ENCODE peak calls at places on chromosome 2, in nine cellular contexts. One of them, this sample, is unnamed.
A peak's percentile ranks its signal among the peaks of the same experiment; 100 is the strongest.

GRCh38 chr2:45265336-45265735 is 256.1 kb upstream of the SIX2 start:
- DNase-seq in dermis blood vessel endothelial cell: no peak
- DNase-seq in substantia nigra: no peak
- DNase-seq in LHCN-M2: no peak
- DNase-seq in GM23338: no peak
- DNase-seq in astrocyte of the spinal cord: no peak
- DNase-seq in coronary artery: no peak
- DNase-seq in GOT3: no peak
- DNase-seq in A549: no peak
- DNase-seq in this sample: no peak

GRCh38 chr2:127641846-127642510 is 4.0 kb upstream of the GPR17 start:
- DNase-seq in dermis blood vessel endothelial cell: no peak
- DNase-seq in substantia nigra: no peak
- DNase-seq in LHCN-M2: no peak
- DNase-seq in GM23338: no peak
- DNase-seq in astrocyte of the spinal cord: no peak
- DNase-seq in coronary artery: no peak
- DNase-seq in GOT3: no peak
- DNase-seq in A549: no peak
- DNase-seq in this sample: no peak

GRCh38 chr2:23700627-23701026 is 226.3 kb downstream of the ATAD2B start:
- DNase-seq in dermis blood vessel endothelial cell: no peak
- DNase-seq in substantia nigra: no peak
- DNase-seq in LHCN-M2: no peak
- DNase-seq in GM23338: no peak
- DNase-seq in astrocyte of the spinal cord: no peak
- DNase-seq in coronary artery: peak; percentile 38
- DNase-seq in GOT3: no peak
- DNase-seq in A549: no peak
- DNase-seq in this sample: no peak

GRCh38 chr2:174546519-174547506 is 50.8 kb downstream of the WIPF1 start:
- DNase-seq in dermis blood vessel endothelial cell: peak; percentile 38
- DNase-seq in substantia nigra: peak; percentile 27
- DNase-seq in LHCN-M2: peak; percentile 32
- DNase-seq in GM23338: peak; percentile 82
- DNase-seq in astrocyte of the spinal cord: peak; percentile 19
- DNase-seq in coronary artery: no peak
- DNase-seq in GOT3: no peak
- DNase-seq in A549: no peak
- DNase-seq in this sample: no peak

GRCh38 chr2:234910186-234910679 is 41.6 kb upstream of the SH3BP4 start:
- DNase-seq in dermis blood vessel endothelial cell: no peak
- DNase-seq in substantia nigra: no peak
- DNase-seq in LHCN-M2: no peak
- DNase-seq in GM23338: no peak
- DNase-seq in astrocyte of the spinal cord: no peak
- DNase-seq in coronary artery: no peak
- DNase-seq in GOT3: no peak
- DNase-seq in A549: no peak
- DNase-seq in this sample: no peak

GRCh38 chr2:196660264-196660663 is 20.7 kb downstream of the CCDC150 start:
- DNase-seq in dermis blood vessel endothelial cell: peak; percentile 35
- DNase-seq in substantia nigra: no peak
- DNase-seq in LHCN-M2: peak; percentile 71
- DNase-seq in GM23338: no peak
- DNase-seq in astrocyte of the spinal cord: peak; percentile 10
- DNase-seq in coronary artery: no peak
- DNase-seq in GOT3: no peak
- DNase-seq in A549: no peak
- DNase-seq in this sample: no peak

GRCh38 chr2:9753665-9754531 is 89.4 kb upstream of the TAF1B start:
- DNase-seq in dermis blood vessel endothelial cell: no peak
- DNase-seq in substantia nigra: no peak
- DNase-seq in LHCN-M2: no peak
- DNase-seq in GM23338: no peak
- DNase-seq in astrocyte of the spinal cord: no peak
- DNase-seq in coronary artery: no peak
- DNase-seq in GOT3: no peak
- DNase-seq in A549: no peak
- DNase-seq in this sample: no peak

GRCh38 chr2:8457092-8457481 is 224.8 kb upstream of the ID2 start:
- DNase-seq in dermis blood vessel endothelial cell: no peak
- DNase-seq in substantia nigra: no peak
- DNase-seq in LHCN-M2: no peak
- DNase-seq in GM23338: peak; percentile 24
- DNase-seq in astrocyte of the spinal cord: no peak
- DNase-seq in coronary artery: no peak
- DNase-seq in GOT3: no peak
- DNase-seq in A549: no peak
- DNase-seq in this sample: no peak

GRCh38 chr2:98269274-98269673 is 77.0 kb upstream of the CNGA3 start:
- DNase-seq in dermis blood vessel endothelial cell: peak; percentile 71
- DNase-seq in substantia nigra: no peak
- DNase-seq in LHCN-M2: peak; percentile 44
- DNase-seq in GM23338: peak; percentile 86
- DNase-seq in astrocyte of the spinal cord: peak; percentile 58
- DNase-seq in coronary artery: no peak
- DNase-seq in GOT3: no peak
- DNase-seq in A549: peak; percentile 44
- DNase-seq in this sample: no peak

GRCh38 chr2:3594493-3595281 is at the start of gene COLEC11:
- DNase-seq in dermis blood vessel endothelial cell: peak; percentile 64
- DNase-seq in substantia nigra: no peak
- DNase-seq in LHCN-M2: no peak
- DNase-seq in GM23338: peak; percentile 87
- DNase-seq in astrocyte of the spinal cord: peak; percentile 14
- DNase-seq in coronary artery: no peak
- DNase-seq in GOT3: no peak
- DNase-seq in A549: no peak
- DNase-seq in this sample: no peak

GRCh38 chr2:113012436-113013335 is 7.4 kb downstream of the IL36A start:
- DNase-seq in dermis blood vessel endothelial cell: no peak
- DNase-seq in substantia nigra: no peak
- DNase-seq in LHCN-M2: peak; percentile 8
- DNase-seq in GM23338: no peak
- DNase-seq in astrocyte of the spinal cord: no peak
- DNase-seq in coronary artery: no peak
- DNase-seq in GOT3: no peak
- DNase-seq in A549: peak; percentile 60
- DNase-seq in this sample: no peak

GRCh38 chr2:29522951-29523669 is 398.3 kb downstream of the ALK start:
- DNase-seq in dermis blood vessel endothelial cell: no peak
- DNase-seq in substantia nigra: no peak
- DNase-seq in LHCN-M2: peak; percentile 64
- DNase-seq in GM23338: no peak
- DNase-seq in astrocyte of the spinal cord: peak; percentile 65
- DNase-seq in coronary artery: no peak
- DNase-seq in GOT3: no peak
- DNase-seq in A549: peak; percentile 25
- DNase-seq in this sample: no peak

GRCh38 chr2:200479617-200480292 is 30.1 kb downstream of the KCTD18 start:
- DNase-seq in dermis blood vessel endothelial cell: no peak
- DNase-seq in substantia nigra: no peak
- DNase-seq in LHCN-M2: peak; percentile 89
- DNase-seq in GM23338: no peak
- DNase-seq in astrocyte of the spinal cord: peak; percentile 81
- DNase-seq in coronary artery: no peak
- DNase-seq in GOT3: no peak
- DNase-seq in A549: no peak
- DNase-seq in this sample: no peak

GRCh38 chr2:20988906-20989305 is 55.0 kb downstream of the APOB start:
- DNase-seq in dermis blood vessel endothelial cell: no peak
- DNase-seq in substantia nigra: no peak
- DNase-seq in LHCN-M2: no peak
- DNase-seq in GM23338: no peak
- DNase-seq in astrocyte of the spinal cord: no peak
- DNase-seq in coronary artery: no peak
- DNase-seq in GOT3: no peak
- DNase-seq in A549: no peak
- DNase-seq in this sample: no peak

GRCh38 chr2:207163815-207164747 is 1.7 kb downstream of the KLF7 start:
- DNase-seq in dermis blood vessel endothelial cell: peak; percentile 81
- DNase-seq in substantia nigra: peak; percentile 41
- DNase-seq in LHCN-M2: no peak
- DNase-seq in GM23338: peak; percentile 25
- DNase-seq in astrocyte of the spinal cord: peak; percentile 59
- DNase-seq in coronary artery: peak; percentile 87
- DNase-seq in GOT3: no peak
- DNase-seq in A549: peak; percentile 21
- DNase-seq in this sample: no peak

GRCh38 chr2:163610817-163611556 is 124.8 kb downstream of the FIGN start:
- DNase-seq in dermis blood vessel endothelial cell: peak; percentile 4
- DNase-seq in substantia nigra: peak; percentile 31
- DNase-seq in LHCN-M2: no peak
- DNase-seq in GM23338: peak; percentile 64
- DNase-seq in astrocyte of the spinal cord: no peak
- DNase-seq in coronary artery: no peak
- DNase-seq in GOT3: no peak
- DNase-seq in A549: peak; percentile 5
- DNase-seq in this sample: no peak

GRCh38 chr2:25606892-25607291 is 66.5 kb downstream of the DTNB start:
- DNase-seq in dermis blood vessel endothelial cell: peak; percentile 72
- DNase-seq in substantia nigra: no peak
- DNase-seq in LHCN-M2: peak; percentile 44
- DNase-seq in GM23338: peak; percentile 25
- DNase-seq in astrocyte of the spinal cord: peak; percentile 39
- DNase-seq in coronary artery: no peak
- DNase-seq in GOT3: no peak
- DNase-seq in A549: peak; percentile 27
- DNase-seq in this sample: no peak

GRCh38 chr2:121828281-121828731 is 72.9 kb downstream of the TSN start:
- DNase-seq in dermis blood vessel endothelial cell: peak; percentile 27
- DNase-seq in substantia nigra: no peak
- DNase-seq in LHCN-M2: peak; percentile 7
- DNase-seq in GM23338: peak; percentile 39
- DNase-seq in astrocyte of the spinal cord: peak; percentile 1
- DNase-seq in coronary artery: no peak
- DNase-seq in GOT3: no peak
- DNase-seq in A549: no peak
- DNase-seq in this sample: no peak

GRCh38 chr2:175156534-175156933 is 11.5 kb downstream of the ATF2 start:
- DNase-seq in dermis blood vessel endothelial cell: peak; percentile 63
- DNase-seq in substantia nigra: no peak
- DNase-seq in LHCN-M2: no peak
- DNase-seq in GM23338: peak; percentile 45
- DNase-seq in astrocyte of the spinal cord: no peak
- DNase-seq in coronary artery: no peak
- DNase-seq in GOT3: no peak
- DNase-seq in A549: no peak
- DNase-seq in this sample: no peak

GRCh38 chr2:144084114-144084661 is 435.7 kb downstream of the ZEB2 start:
- DNase-seq in dermis blood vessel endothelial cell: peak; percentile 15
- DNase-seq in substantia nigra: no peak
- DNase-seq in LHCN-M2: peak; percentile 98
- DNase-seq in GM23338: no peak
- DNase-seq in astrocyte of the spinal cord: peak; percentile 88
- DNase-seq in coronary artery: no peak
- DNase-seq in GOT3: no peak
- DNase-seq in A549: peak; percentile 5
- DNase-seq in this sample: no peak

GRCh38 chr2:239953418-239954061 is 71.6 kb downstream of the NDUFA10 start:
- DNase-seq in dermis blood vessel endothelial cell: no peak
- DNase-seq in substantia nigra: no peak
- DNase-seq in LHCN-M2: no peak
- DNase-seq in GM23338: no peak
- DNase-seq in astrocyte of the spinal cord: peak; percentile 58
- DNase-seq in coronary artery: peak; percentile 87
- DNase-seq in GOT3: no peak
- DNase-seq in A549: no peak
- DNase-seq in this sample: no peak

GRCh38 chr2:28809927-28810326 is 707 bp upstream of the SPDYA start:
- DNase-seq in dermis blood vessel endothelial cell: no peak
- DNase-seq in substantia nigra: no peak
- DNase-seq in LHCN-M2: no peak
- DNase-seq in GM23338: no peak
- DNase-seq in astrocyte of the spinal cord: no peak
- DNase-seq in coronary artery: no peak
- DNase-seq in GOT3: no peak
- DNase-seq in A549: no peak
- DNase-seq in this sample: no peak

GRCh38 chr2:170723446-170723958 is 8.4 kb downstream of the SP5 start:
- DNase-seq in dermis blood vessel endothelial cell: no peak
- DNase-seq in substantia nigra: no peak
- DNase-seq in LHCN-M2: no peak
- DNase-seq in GM23338: peak; percentile 45
- DNase-seq in astrocyte of the spinal cord: no peak
- DNase-seq in coronary artery: no peak
- DNase-seq in GOT3: no peak
- DNase-seq in A549: no peak
- DNase-seq in this sample: no peak

GRCh38 chr2:13821255-13821880 is 811.1 kb upstream of the LRATD1 start:
- DNase-seq in dermis blood vessel endothelial cell: no peak
- DNase-seq in substantia nigra: no peak
- DNase-seq in LHCN-M2: peak; percentile 10
- DNase-seq in GM23338: no peak
- DNase-seq in astrocyte of the spinal cord: peak; percentile 86
- DNase-seq in coronary artery: no peak
- DNase-seq in GOT3: no peak
- DNase-seq in A549: no peak
- DNase-seq in this sample: no peak